ENCODE peak calls at places on chromosomes 13 and 19, in seven cellular contexts. E is activated naive CD4-positive, alpha-beta T cell treated with anti-CD3 and anti-CD28 coated beads, Interleukin-2, amount 50 U/mL, for 72 hours; K is neural crest cell; Z is cardiac muscle cell; Q is HS-5; N is AG09319; G is endodermal cell. Y is an unnamed sample.

GRCh38 chr19:3680939-3681338 is 19.3 kb downstream of the PIP5K1C start:
- DNase-seq in K (no peak), Z (no peak), N (no peak), Q (no peak), G (peak), E (no peak), Y (no peak)

GRCh38 chr13:71454509-71454908 is 412.5 kb downstream of the DACH1 start:
- DNase-seq in K (no peak), E (no peak), N (no peak), G (no peak), Q (no peak), Z (no peak), Y (no peak)

GRCh38 chr19:41415154-41415571 is 12.0 kb downstream of the B3GNT8 start:
- DNase-seq in G (no peak), N (no peak), Q (no peak), E (no peak), Z (no peak), K (no peak), Y (no peak)

GRCh38 chr13:75830842-75831241 is 194.7 kb downstream of the LMO7 start:
- DNase-seq in Z (no peak), N (no peak), K (no peak), Q (no peak), E (no peak), G (no peak), Y (no peak)

GRCh38 chr19:11381535-11382369 is 2.4 kb downstream of the EPOR start:
- DNase-seq in G (peak), Z (peak), N (no peak), K (peak), Q (peak), E (peak), Y (peak)

GRCh38 chr13:97369269-97369893 is 64.6 kb upstream of the RAP2A start:
- DNase-seq in N (no peak), G (no peak), Q (no peak), K (no peak), E (no peak), Z (no peak), Y (no peak)

GRCh38 chr19:15112385-15112784 is 5.2 kb downstream of the SYDE1 start:
- DNase-seq in G (peak), Z (no peak), K (no peak), N (no peak), E (no peak), Q (no peak), Y (no peak)

GRCh38 chr13:113322043-113322461 is 25.0 kb downstream of the LAMP1 start:
- DNase-seq in G (peak), Z (no peak), K (no peak), N (no peak), Q (no peak), E (no peak), Y (no peak)

GRCh38 chr13:109206616-109207015 is 577.2 kb downstream of the MYO16 start:
- DNase-seq in G (no peak), E (no peak), Q (no peak), Z (no peak), K (no peak), N (no peak), Y (no peak)

GRCh38 chr19:49272204-49272603 is 52.8 kb downstream of the SLC6A16 start:
- DNase-seq in Z (no peak), Q (peak), N (no peak), K (no peak), G (no peak), E (peak), Y (no peak)